ENCODE peak calls at places on chromosomes 3 and 15, in six cellular contexts. R is breast epithelium, B is NCI-H1417 treated with DMSO at 0.1 percent for 48 hours, F is MV-4-11, D is uterus, G is fibroblast of the conjunctiva. I is an unnamed sample.

GRCh38 chr15:90860450-90860849 is 7.9 kb upstream of the FURIN start:
- DNase-seq in D (no peak), F (no peak), R (no peak), B (no peak), G (no peak), I (no peak)

GRCh38 chr3:39644176-39644575 is 165.2 kb upstream of the MYRIP start:
- DNase-seq in G (peak), D (no peak), R (no peak), F (peak), B (no peak), I (no peak)

GRCh38 chr15:45442497-45443135 is 64.3 kb upstream of the GATM start:
- DNase-seq in G (no peak), D (no peak), R (no peak), F (no peak), B (no peak), I (no peak)

GRCh38 chr3:168249048-168249538 is 153.4 kb upstream of the GOLIM4 start:
- DNase-seq in G (no peak), B (no peak), F (no peak), D (no peak), R (no peak), I (no peak)

GRCh38 chr3:132545471-132545870 is 51.6 kb upstream of the ACKR4 start:
- DNase-seq in G (no peak), B (no peak), D (no peak), R (no peak), F (peak), I (no peak)

GRCh38 chr15:33160054-33160453 is 34.5 kb downstream of the FMN1 start:
- DNase-seq in B (no peak), F (peak), D (no peak), G (no peak), R (no peak), I (no peak)

GRCh38 chr3:40780341-40780800 is 255.6 kb downstream of the ZNF621 start:
- DNase-seq in D (peak), G (no peak), F (no peak), B (no peak), R (peak), I (peak)

GRCh38 chr3:188188911-188189310 is 35.0 kb downstream of the LPP start:
- DNase-seq in G (no peak), R (peak), F (no peak), B (no peak), D (no peak), I (no peak)

GRCh38 chr15:93311620-93312019 is 222.6 kb upstream of the RGMA start:
- DNase-seq in B (no peak), D (no peak), G (no peak), R (no peak), F (no peak), I (no peak)

GRCh38 chr3:122355612-122356011 is 27.4 kb downstream of the MIX23 start:
- DNase-seq in G (no peak), B (no peak), D (no peak), R (no peak), F (no peak), I (no peak)

GRCh38 chr3:163382183-163382582 is 1696.1 kb downstream of the SI start:
- DNase-seq in G (no peak), D (no peak), R (no peak), F (no peak), B (no peak), I (no peak)

GRCh38 chr15:75669191-75669878 is 21.6 kb downstream of the SNX33 start:
- DNase-seq in F (no peak), D (no peak), G (no peak), B (no peak), R (peak), I (no peak)

GRCh38 chr15:93171476-93171875 is 82.5 kb upstream of the RGMA start:
- DNase-seq in R (no peak), G (no peak), B (no peak), D (no peak), F (no peak), I (no peak)